ENCODE peak calls at places on chromosome X, in nine cellular contexts. One of them, this sample, is unnamed.

GRCh38 chrX:72269671-72270251 is 7.3 kb downstream of the RPS4X start:
- DNase-seq in H9: no peak
- DNase-seq in esophagus muscularis mucosa: no peak
- DNase-seq in GM04504: no peak
- DNase-seq in cardiac muscle cell: peak
- DNase-seq in Kasumi-1: no peak
- DNase-seq in RWPE2: no peak
- DNase-seq in CD8-positive, alpha-beta memory T cell: peak
- DNase-seq in iris pigment epithelial cell: peak
- DNase-seq in this sample: peak

GRCh38 chrX:103791826-103792458 is 15.3 kb downstream of the PLP1 start:
- DNase-seq in esophagus muscularis mucosa: no peak
- DNase-seq in Kasumi-1: no peak
- DNase-seq in GM04504: no peak
- DNase-seq in H9: no peak
- DNase-seq in CD8-positive, alpha-beta memory T cell: no peak
- DNase-seq in iris pigment epithelial cell: peak
- DNase-seq in RWPE2: no peak
- DNase-seq in cardiac muscle cell: peak
- DNase-seq in this sample: peak

GRCh38 chrX:17939724-17940123 is 78.6 kb upstream of the RAI2 start:
- DNase-seq in cardiac muscle cell: no peak
- DNase-seq in H9: no peak
- DNase-seq in CD8-positive, alpha-beta memory T cell: no peak
- DNase-seq in esophagus muscularis mucosa: no peak
- DNase-seq in GM04504: no peak
- DNase-seq in iris pigment epithelial cell: no peak
- DNase-seq in Kasumi-1: no peak
- DNase-seq in RWPE2: no peak
- DNase-seq in this sample: no peak

GRCh38 chrX:117397846-117398245 is 718.8 kb downstream of the KLHL13 start:
- DNase-seq in iris pigment epithelial cell: no peak
- DNase-seq in Kasumi-1: no peak
- DNase-seq in esophagus muscularis mucosa: no peak
- DNase-seq in H9: no peak
- DNase-seq in GM04504: no peak
- DNase-seq in cardiac muscle cell: no peak
- DNase-seq in RWPE2: no peak
- DNase-seq in CD8-positive, alpha-beta memory T cell: no peak
- DNase-seq in this sample: no peak

GRCh38 chrX:111116666-111117065 is 20.7 kb downstream of the PAK3 start:
- DNase-seq in cardiac muscle cell: no peak
- DNase-seq in GM04504: no peak
- DNase-seq in RWPE2: no peak
- DNase-seq in esophagus muscularis mucosa: no peak
- DNase-seq in CD8-positive, alpha-beta memory T cell: no peak
- DNase-seq in iris pigment epithelial cell: no peak
- DNase-seq in Kasumi-1: no peak
- DNase-seq in H9: no peak
- DNase-seq in this sample: no peak

GRCh38 chrX:110086916-110087484 is 84.1 kb downstream of the TMEM164 start:
- DNase-seq in Kasumi-1: peak
- DNase-seq in CD8-positive, alpha-beta memory T cell: no peak
- DNase-seq in GM04504: peak
- DNase-seq in cardiac muscle cell: peak
- DNase-seq in RWPE2: no peak
- DNase-seq in iris pigment epithelial cell: peak
- DNase-seq in H9: no peak
- DNase-seq in esophagus muscularis mucosa: no peak
- DNase-seq in this sample: peak

GRCh38 chrX:107565916-107566602 is 62.3 kb upstream of the PRPS1 start:
- DNase-seq in esophagus muscularis mucosa: no peak
- DNase-seq in RWPE2: no peak
- DNase-seq in CD8-positive, alpha-beta memory T cell: no peak
- DNase-seq in cardiac muscle cell: peak
- DNase-seq in GM04504: no peak
- DNase-seq in H9: peak
- DNase-seq in Kasumi-1: no peak
- DNase-seq in iris pigment epithelial cell: peak
- DNase-seq in this sample: peak

GRCh38 chrX:123884809-123885408 is 25.1 kb downstream of the XIAP start:
- DNase-seq in CD8-positive, alpha-beta memory T cell: no peak
- DNase-seq in H9: no peak
- DNase-seq in cardiac muscle cell: peak
- DNase-seq in esophagus muscularis mucosa: no peak
- DNase-seq in GM04504: no peak
- DNase-seq in iris pigment epithelial cell: peak
- DNase-seq in Kasumi-1: peak
- DNase-seq in RWPE2: no peak
- DNase-seq in this sample: peak

GRCh38 chrX:49172280-49172780 is 632 bp downstream of the PLP2 start:
- DNase-seq in CD8-positive, alpha-beta memory T cell: peak
- DNase-seq in Kasumi-1: peak
- DNase-seq in cardiac muscle cell: peak
- DNase-seq in iris pigment epithelial cell: peak
- DNase-seq in GM04504: no peak
- DNase-seq in H9: no peak
- DNase-seq in esophagus muscularis mucosa: no peak
- DNase-seq in RWPE2: no peak
- DNase-seq in this sample: peak

GRCh38 chrX:30948626-30949025 is 59.6 kb upstream of the TAB3 start:
- DNase-seq in CD8-positive, alpha-beta memory T cell: no peak
- DNase-seq in H9: no peak
- DNase-seq in Kasumi-1: no peak
- DNase-seq in RWPE2: no peak
- DNase-seq in esophagus muscularis mucosa: no peak
- DNase-seq in cardiac muscle cell: no peak
- DNase-seq in iris pigment epithelial cell: no peak
- DNase-seq in GM04504: no peak
- DNase-seq in this sample: no peak

GRCh38 chrX:103565197-103565596 is 20.1 kb upstream of the TCEAL4 start:
- DNase-seq in iris pigment epithelial cell: no peak
- DNase-seq in CD8-positive, alpha-beta memory T cell: no peak
- DNase-seq in GM04504: no peak
- DNase-seq in H9: no peak
- DNase-seq in esophagus muscularis mucosa: no peak
- DNase-seq in RWPE2: no peak
- DNase-seq in cardiac muscle cell: peak
- DNase-seq in Kasumi-1: no peak
- DNase-seq in this sample: no peak

GRCh38 chrX:101931104-101931493 is 728 bp downstream of the ZMAT1 start:
- DNase-seq in GM04504: no peak
- DNase-seq in CD8-positive, alpha-beta memory T cell: no peak
- DNase-seq in iris pigment epithelial cell: no peak
- DNase-seq in esophagus muscularis mucosa: no peak
- DNase-seq in H9: no peak
- DNase-seq in Kasumi-1: peak
- DNase-seq in cardiac muscle cell: no peak
- DNase-seq in RWPE2: no peak
- DNase-seq in this sample: no peak

GRCh38 chrX:153984351-153985178 is 12.0 kb downstream of the TMEM187 start:
- DNase-seq in CD8-positive, alpha-beta memory T cell: no peak
- DNase-seq in H9: no peak
- DNase-seq in RWPE2: no peak
- DNase-seq in GM04504: no peak
- DNase-seq in cardiac muscle cell: no peak
- DNase-seq in esophagus muscularis mucosa: no peak
- DNase-seq in Kasumi-1: no peak
- DNase-seq in iris pigment epithelial cell: no peak
- DNase-seq in this sample: no peak

GRCh38 chrX:48474127-48474526 is 1.9 kb upstream of the FTSJ1 start:
- DNase-seq in H9: no peak
- DNase-seq in GM04504: no peak
- DNase-seq in CD8-positive, alpha-beta memory T cell: no peak
- DNase-seq in iris pigment epithelial cell: peak
- DNase-seq in cardiac muscle cell: no peak
- DNase-seq in esophagus muscularis mucosa: no peak
- DNase-seq in RWPE2: no peak
- DNase-seq in Kasumi-1: peak
- DNase-seq in this sample: no peak

GRCh38 chrX:29617276-29617675 is 598.1 kb upstream of the MAGEB2 start:
- DNase-seq in Kasumi-1: no peak
- DNase-seq in cardiac muscle cell: peak
- DNase-seq in H9: no peak
- DNase-seq in iris pigment epithelial cell: peak
- DNase-seq in CD8-positive, alpha-beta memory T cell: no peak
- DNase-seq in GM04504: peak
- DNase-seq in RWPE2: no peak
- DNase-seq in esophagus muscularis mucosa: no peak
- DNase-seq in this sample: peak

GRCh38 chrX:53704854-53705253 is 18.3 kb upstream of the HUWE1 start:
- DNase-seq in H9: no peak
- DNase-seq in Kasumi-1: no peak
- DNase-seq in RWPE2: no peak
- DNase-seq in iris pigment epithelial cell: no peak
- DNase-seq in esophagus muscularis mucosa: no peak
- DNase-seq in CD8-positive, alpha-beta memory T cell: no peak
- DNase-seq in cardiac muscle cell: no peak
- DNase-seq in GM04504: no peak
- DNase-seq in this sample: no peak

GRCh38 chrX:43676960-43677582 is 21.0 kb downstream of the MAOA start:
- DNase-seq in iris pigment epithelial cell: peak
- DNase-seq in esophagus muscularis mucosa: no peak
- DNase-seq in CD8-positive, alpha-beta memory T cell: peak
- DNase-seq in cardiac muscle cell: peak
- DNase-seq in Kasumi-1: no peak
- DNase-seq in H9: no peak
- DNase-seq in GM04504: no peak
- DNase-seq in RWPE2: no peak
- DNase-seq in this sample: no peak

GRCh38 chrX:143940119-143940518 is 56.2 kb downstream of the UBE2NL start:
- DNase-seq in CD8-positive, alpha-beta memory T cell: no peak
- DNase-seq in H9: no peak
- DNase-seq in RWPE2: no peak
- DNase-seq in Kasumi-1: no peak
- DNase-seq in esophagus muscularis mucosa: no peak
- DNase-seq in iris pigment epithelial cell: no peak
- DNase-seq in cardiac muscle cell: no peak
- DNase-seq in GM04504: no peak
- DNase-seq in this sample: no peak

GRCh38 chrX:39144965-39145364 is 343.7 kb downstream of the MID1IP1 start:
- DNase-seq in Kasumi-1: peak
- DNase-seq in GM04504: no peak
- DNase-seq in CD8-positive, alpha-beta memory T cell: no peak
- DNase-seq in RWPE2: no peak
- DNase-seq in esophagus muscularis mucosa: no peak
- DNase-seq in H9: no peak
- DNase-seq in cardiac muscle cell: no peak
- DNase-seq in iris pigment epithelial cell: no peak
- DNase-seq in this sample: no peak